ENCODE peak calls at places on chromosomes 16 and 17, in six cellular contexts. Q, J, N, O, B and Y are unnamed samples.

GRCh38 chr17:37735165-37735564 is 9.7 kb downstream of the HNF1B start:
- DNase-seq in Q (no peak), J (no peak), N (no peak), O (no peak), B (no peak), Y (no peak)

GRCh38 chr17:74288785-74289184 is 14.8 kb downstream of the DNAI2 start:
- DNase-seq in Q (no peak), J (no peak), N (no peak), O (no peak), B (no peak), Y (no peak)

GRCh38 chr16:56983211-56983751 is 6.1 kb upstream of the NLRC5 start:
- DNase-seq in Q (no peak), J (no peak), N (no peak), O (no peak), B (no peak), Y (no peak)

GRCh38 chr16:31477220-31478216 is 5.4 kb upstream of the SLC5A2 start:
- DNase-seq in Q (no peak), J (peak; percentile 93), N (no peak), O (no peak), B (peak; percentile 82), Y (no peak)

GRCh38 chr17:11241611-11242226 is 706 bp downstream of the SHISA6 start:
- DNase-seq in Q (peak; percentile 22), J (no peak), N (no peak), O (no peak), B (no peak), Y (no peak)

GRCh38 chr17:74325743-74326379 is at the start of gene KIF19:
- DNase-seq in Q (peak; percentile 91), J (peak; percentile 75), N (no peak), O (no peak), B (no peak), Y (no peak)

GRCh38 chr17:66416207-66416940 is 114.0 kb downstream of the PRKCA start:
- DNase-seq in Q (no peak), J (no peak), N (no peak), O (no peak), B (no peak), Y (no peak)

GRCh38 chr17:72321886-72322285 is 201.1 kb downstream of the SOX9 start:
- DNase-seq in Q (no peak), J (no peak), N (no peak), O (no peak), B (no peak), Y (no peak)

GRCh38 chr16:4692460-4693295 is 684 bp upstream of the NUDT16L1 start:
- DNase-seq in Q (peak; percentile 78), J (no peak), N (no peak), O (peak; percentile 11), B (no peak), Y (peak; percentile 7)

GRCh38 chr17:82065193-82065637 is 389 bp downstream of the DUS1L start:
- DNase-seq in Q (no peak), J (no peak), N (no peak), O (peak; percentile 39), B (no peak), Y (no peak)

GRCh38 chr17:42050360-42051012 is at the start of gene C17orf113:
- DNase-seq in Q (peak; percentile 94), J (peak; percentile 81), N (peak; percentile 6), O (peak; percentile 22), B (peak; percentile 55), Y (no peak)

GRCh38 chr16:14196539-14196938 is 125.4 kb downstream of the MRTFB start:
- DNase-seq in Q (peak; percentile 12), J (no peak), N (no peak), O (peak; percentile 38), B (no peak), Y (peak; percentile 25)

GRCh38 chr17:35373532-35373983 is at the start of gene SLFN11:
- DNase-seq in Q (peak; percentile 12), J (peak; percentile 89), N (peak; percentile 97), O (peak; percentile 90), B (peak; percentile 91), Y (peak; percentile 98)

GRCh38 chr17:850828-851759 is 68.9 kb downstream of the MRM3 start:
- DNase-seq in Q (peak; percentile 46), J (no peak), N (peak; percentile 71), O (peak; percentile 60), B (no peak), Y (peak; percentile 41)

GRCh38 chr17:31550389-31551056 is 159.0 kb downstream of the RAB11FIP4 start:
- DNase-seq in Q (no peak), J (no peak), N (peak; percentile 31), O (peak; percentile 44), B (peak; percentile 48), Y (no peak)

GRCh38 chr16:65769055-65769465 is 597.4 kb upstream of the CDH5 start:
- DNase-seq in Q (no peak), J (no peak), N (no peak), O (peak; percentile 64), B (no peak), Y (peak; percentile 90)

GRCh38 chr16:74909665-74910064 is 75.3 kb downstream of the WDR59 start:
- DNase-seq in Q (no peak), J (no peak), N (peak; percentile 2), O (no peak), B (no peak), Y (no peak)

DNA sequence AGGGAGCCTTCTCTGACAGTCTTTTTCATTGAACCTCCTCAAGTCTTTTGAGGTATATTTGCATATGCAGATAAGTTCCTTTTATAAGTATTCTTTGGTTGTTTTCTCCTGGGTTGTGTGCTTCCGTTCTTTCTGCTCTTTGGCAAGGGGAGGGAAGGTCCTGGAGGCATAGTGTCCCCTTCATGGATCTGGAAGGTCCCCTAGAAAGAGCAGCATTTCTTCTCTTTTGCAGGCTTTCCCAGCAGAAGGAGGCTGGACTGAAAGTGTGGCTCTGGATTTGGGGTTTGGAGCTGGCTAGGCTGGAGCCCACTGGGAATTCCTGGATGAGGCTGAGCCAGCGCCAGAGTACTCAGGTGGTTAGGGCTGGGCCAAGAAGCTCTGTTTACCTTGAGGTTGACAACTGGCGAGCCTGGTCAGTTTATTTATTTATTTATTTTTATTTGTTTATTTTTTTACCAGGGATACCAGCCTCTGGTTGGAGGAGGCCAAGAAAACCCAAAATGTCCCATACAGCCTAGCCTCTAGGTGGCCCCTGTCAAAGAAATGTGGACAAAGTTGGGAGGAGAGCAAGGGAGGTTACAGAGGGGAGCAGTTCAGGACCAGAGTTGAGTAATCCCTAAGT is 5.4 kb upstream of the TOP2A start:
- DNase-seq in Q (no peak), J (peak; percentile 31), N (no peak), O (no peak), B (no peak), Y (no peak)
- TF ChIP-seq CTCF in Q (no peak), J (no peak), N (no peak), O (peak; percentile 20), B (no peak), Y (no peak)

DNA sequence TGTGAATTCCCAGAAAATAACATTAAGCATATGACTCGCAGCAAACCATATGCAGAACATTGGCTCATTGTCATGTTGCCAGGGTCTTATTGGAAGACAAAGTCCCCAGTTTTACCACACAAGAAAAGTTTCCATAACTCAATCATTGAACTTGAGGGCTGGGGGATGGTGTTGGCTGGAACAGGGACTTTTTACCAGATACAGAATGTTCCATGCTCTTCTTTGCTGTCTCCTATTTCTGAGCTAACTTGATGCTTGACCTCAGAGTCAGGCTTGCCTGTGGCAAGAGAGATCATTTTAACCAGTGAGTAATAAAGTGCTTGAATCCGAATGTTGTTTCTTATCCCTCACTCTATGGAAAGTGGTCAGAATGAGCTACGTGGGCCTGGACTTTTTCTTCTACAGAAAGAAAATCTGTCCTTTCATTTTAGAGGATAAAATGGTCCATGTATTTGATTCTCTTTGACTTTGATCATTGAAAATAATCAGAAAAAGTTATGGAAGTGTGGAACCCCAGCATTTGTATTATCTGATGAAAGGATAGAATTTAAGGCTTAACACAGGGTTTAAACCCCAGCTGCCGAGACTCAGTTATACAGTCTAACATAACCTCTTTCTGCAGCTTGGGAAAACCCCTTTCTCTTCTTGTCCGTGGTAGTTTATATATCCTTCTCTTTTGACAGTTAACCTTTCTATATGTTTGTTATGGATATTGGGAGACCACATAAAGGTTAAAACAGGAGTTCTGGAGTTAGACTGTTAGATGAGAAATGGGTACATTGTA is 67.0 kb downstream of the TUBD1 start:
- DNase-seq in Q (no peak), J (no peak), N (peak; percentile 97), O (peak; percentile 97), B (no peak), Y (peak; percentile 89)
- H3K4me3 ChIP-seq in Q (no peak overlapping the region), J (no peak overlapping the region), N (no peak overlapping the region), O (no peak overlapping the region), B (no peak overlapping the region), Y (no peak overlapping the region)

DNA sequence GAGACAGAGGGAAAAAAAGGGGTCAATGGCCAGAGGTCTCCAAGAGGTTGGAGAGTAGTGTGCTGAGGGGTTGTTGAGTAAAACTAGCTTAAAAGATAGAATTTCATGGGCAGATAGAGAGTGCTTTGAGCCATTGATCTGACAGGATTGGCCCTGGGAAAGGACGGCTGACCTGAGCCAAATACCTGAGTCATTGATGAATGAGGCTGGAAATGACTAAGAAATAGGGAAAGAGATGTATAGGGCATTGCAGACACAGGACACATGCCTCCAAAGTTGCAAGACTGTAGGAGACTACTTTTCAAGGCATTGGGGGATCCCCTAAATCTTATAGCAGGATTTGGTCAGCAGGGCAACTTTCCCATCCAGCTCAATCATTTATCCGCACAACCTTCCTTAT is 168.7 kb downstream of the ABCC12 start:
- DNase-seq in Q (no peak), J (no peak), N (no peak), O (no peak), B (no peak), Y (no peak)
- TF ChIP-seq CTCF in Q (no peak), J (no peak), N (no peak), O (no peak), B (no peak), Y (no peak)

GRCh38 chr16:2091722-2092620 is 43.7 kb downstream of the PKD1 start:
- DNase-seq in Q (peak; percentile 41), J (no peak), N (no peak), O (no peak), B (no peak), Y (no peak)

GRCh38 chr16:2089676-2090480 is 42.1 kb downstream of the TSC2 start:
- DNase-seq in Q (no peak), J (no peak), N (no peak), O (no peak), B (no peak), Y (no peak)

GRCh38 chr16:2090481-2090797 is 42.7 kb downstream of the TSC2 start:
- DNase-seq in Q (no peak), J (no peak), N (no peak), O (no peak), B (no peak), Y (no peak)

GRCh38 chr16:2092866-2093265 is 42.8 kb downstream of the PKD1 start:
- DNase-seq in Q (no peak), J (no peak), N (no peak), O (no peak), B (no peak), Y (no peak)

DNA sequence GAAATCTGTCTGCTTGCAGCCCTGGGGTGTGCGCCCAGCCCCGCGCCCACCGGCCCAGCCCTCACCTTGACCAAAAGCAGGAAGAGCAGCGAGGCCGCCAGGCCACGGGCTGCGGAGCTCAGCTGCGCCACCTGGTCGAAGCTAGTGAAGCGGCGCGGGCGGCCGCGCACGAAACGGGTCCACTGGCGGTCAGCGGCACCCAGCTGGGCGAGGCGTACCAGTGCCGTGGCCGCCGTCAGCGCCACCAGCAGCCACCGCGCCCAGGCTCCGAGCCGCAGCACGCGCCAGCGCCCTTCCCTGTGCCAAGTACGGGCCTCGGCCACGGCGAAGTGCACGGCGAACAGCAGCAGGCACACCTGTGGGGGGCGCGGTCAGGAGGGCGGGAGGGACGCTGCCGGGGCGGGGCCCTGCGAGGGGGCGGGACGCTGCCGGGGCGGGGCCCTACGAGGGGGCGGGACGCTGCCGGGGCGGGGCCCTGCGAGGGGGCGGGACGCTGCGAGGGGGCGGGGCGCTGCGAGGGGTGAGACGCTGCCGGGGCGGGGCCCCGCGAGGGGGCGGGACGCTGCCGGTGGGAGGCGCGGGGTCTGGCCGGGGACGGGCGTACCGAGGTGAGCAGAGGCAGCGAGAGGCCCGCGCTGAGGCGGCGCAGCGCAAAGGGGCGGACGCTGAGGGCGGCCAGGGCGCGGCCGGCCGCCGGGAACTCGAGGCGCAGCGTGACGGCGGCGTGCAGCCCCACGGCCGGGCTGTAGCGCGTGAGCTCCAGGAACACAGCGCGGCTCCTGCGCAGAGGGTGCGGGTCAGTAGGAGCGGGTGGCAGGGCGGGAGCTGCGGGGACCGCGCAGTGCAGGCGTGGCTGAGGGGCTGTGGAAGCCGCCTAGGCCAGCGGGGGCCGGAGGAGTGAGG is 43.3 kb downstream of the TSC2 start:
- DNase-seq in Q (peak; percentile 75), J (peak; percentile 92), N (peak; percentile 31), O (peak; percentile 73), B (peak; percentile 76), Y (no peak)
- H3K4me3 ChIP-seq in Q (no peak overlapping the region), J (no peak overlapping the region), N (no peak overlapping the region), O (peak overlapping the region; percentile 22), B (peak overlapping the region; percentile 14), Y (no peak overlapping the region)